ENCODE peak calls at places on chromosomes 5 and 9, in five cellular contexts. C is astrocyte, X is uterus, J is aorta, P is cardiac muscle cell. F is an unnamed sample.
A peak's percentile ranks its signal among the peaks of the same experiment; 100 is the strongest.

GRCh38 chr5:87776785-87777184 is 364.1 kb upstream of the CCNH start:
- DNase-seq in C (no peak), X (no peak), J (no peak), P (no peak), F (no peak)

GRCh38 chr5:139665626-139666025 is 17.5 kb downstream of the CXXC5 start:
- DNase-seq in C (no peak), X (no peak), J (no peak), P (no peak), F (no peak)

GRCh38 chr5:60334281-60334713 is 365.7 kb downstream of the DEPDC1B start:
- DNase-seq in C (peak; percentile 83), X (no peak), J (peak; percentile 76), P (peak; percentile 73), F (no peak)

GRCh38 chr5:145554399-145554798 is 280.7 kb downstream of the PRELID2 start:
- DNase-seq in C (peak; percentile 82), X (no peak), J (no peak), P (peak; percentile 27), F (no peak)

GRCh38 chr5:147303976-147304375 is 69.2 kb downstream of the STK32A start:
- DNase-seq in C (peak; percentile 97), X (no peak), J (no peak), P (peak; percentile 56), F (no peak)

GRCh38 chr5:136032564-136032963 is 3.8 kb downstream of the TGFBI start:
- DNase-seq in C (peak; percentile 74), X (no peak), J (no peak), P (peak; percentile 88), F (peak; percentile 85)

GRCh38 chr5:140182075-140182709 is 7.2 kb downstream of the CYSTM1 start:
- DNase-seq in C (peak; percentile 33), X (no peak), J (no peak), P (peak; percentile 57), F (no peak)

GRCh38 chr9:126388964-126389363 is 62.3 kb downstream of the MVB12B start:
- DNase-seq in C (no peak), X (no peak), J (no peak), P (no peak), F (no peak)

GRCh38 chr5:105754056-105754455 is 1916.7 kb downstream of the EFNA5 start:
- DNase-seq in C (peak; percentile 14), X (no peak), J (no peak), P (no peak), F (no peak)

GRCh38 chr5:160651682-160652645 is 200.0 kb downstream of the ATP10B start:
- DNase-seq in C (no peak), X (no peak), J (no peak), P (no peak), F (no peak)

GRCh38 chr9:129557192-129558036 is 63.5 kb downstream of the C9orf50 start:
- DNase-seq in C (peak; percentile 78), X (no peak), J (no peak), P (peak; percentile 39), F (no peak)

GRCh38 chr9:36462245-36462644 is 62.2 kb upstream of the RNF38 start:
- DNase-seq in C (no peak), X (no peak), J (no peak), P (no peak), F (no peak)

GRCh38 chr9:137748741-137749140 is 128.8 kb upstream of the CACNA1B start:
- DNase-seq in C (no peak), X (no peak), J (no peak), P (no peak), F (no peak)

GRCh38 chr5:120394259-120394658 is 69.8 kb upstream of the PRR16 start:
- DNase-seq in C (no peak), X (no peak), J (no peak), P (no peak), F (no peak)

GRCh38 chr9:88814521-88815101 is 176.7 kb upstream of the S1PR3 start:
- DNase-seq in C (peak; percentile 82), X (no peak), J (peak; percentile 90), P (peak; percentile 40), F (peak; percentile 94)

GRCh38 chr9:131323629-131324028 is 34.1 kb downstream of the PLPP7 start:
- DNase-seq in C (no peak), X (no peak), J (peak; percentile 47), P (no peak), F (no peak)

GRCh38 chr9:121336705-121337104 is 33.3 kb downstream of the STOM start:
- DNase-seq in C (no peak), X (no peak), J (no peak), P (no peak), F (no peak)

GRCh38 chr9:6440405-6440804 is 27.4 kb downstream of the UHRF2 start:
- DNase-seq in C (no peak), X (no peak), J (no peak), P (no peak), F (no peak)

GRCh38 chr5:71887680-71888079 is 168.6 kb downstream of the CARTPT start:
- DNase-seq in C (peak; percentile 83), X (no peak), J (no peak), P (peak; percentile 90), F (no peak)

GRCh38 chr9:70403618-70404025 is 10.8 kb downstream of the KLF9 start:
- DNase-seq in C (peak; percentile 71), X (peak; percentile 44), J (no peak), P (peak; percentile 36), F (no peak)

GRCh38 chr5:139635606-139636206 is 12.4 kb upstream of the CXXC5 start:
- DNase-seq in C (peak; percentile 92), X (peak; percentile 71), J (peak; percentile 87), P (peak; percentile 97), F (peak; percentile 87)

GRCh38 chr9:124145903-124146575 is 111.7 kb upstream of the NEK6 start:
- DNase-seq in C (no peak), X (no peak), J (no peak), P (no peak), F (no peak)

GRCh38 chr5:1206521-1207412 is 5.4 kb downstream of the SLC6A19 start:
- DNase-seq in C (no peak), X (no peak), J (no peak), P (no peak), F (no peak)

GRCh38 chr9:88980732-88981336 is 10.4 kb upstream of the S1PR3 start:
- DNase-seq in C (peak; percentile 93), X (no peak), J (no peak), P (no peak), F (peak; percentile 1)

GRCh38 chr5:34738381-34738780 is 82.3 kb downstream of the RAI14 start:
- DNase-seq in C (peak; percentile 45), X (no peak), J (no peak), P (peak; percentile 64), F (no peak)

GRCh38 chr9:21873540-21874221 is 71.2 kb downstream of the MTAP start:
- DNase-seq in C (peak; percentile 86), X (no peak), J (no peak), P (peak; percentile 68), F (no peak)

GRCh38 chr9:89657765-89658164 is 53.0 kb downstream of the GADD45G start:
- DNase-seq in C (no peak), X (no peak), J (no peak), P (no peak), F (no peak)

GRCh38 chr5:14263700-14264099 is 120.6 kb downstream of the TRIO start:
- DNase-seq in C (no peak), X (no peak), J (no peak), P (no peak), F (no peak)

GRCh38 chr5:36965179-36965578 is 88.6 kb downstream of the NIPBL start:
- DNase-seq in C (no peak), X (no peak), J (no peak), P (no peak), F (no peak)
- H3K36me3 ChIP-seq in C (peaks cover 20% of the 10 kb centered on the region), X (no peaks in the 10 kb centered on the region), J (peaks cover 2% of the 10 kb centered on the region), P (peaks cover 63% of the 10 kb centered on the region), F (peaks cover 38% of the 10 kb centered on the region)

GRCh38 chr5:67234671-67235176 is 38.1 kb upstream of the CD180 start:
- DNase-seq in C (peak; percentile 87), X (peak; percentile 63), J (no peak), P (peak; percentile 89), F (no peak)

GRCh38 chr5:67241326-67241725 is 44.7 kb upstream of the CD180 start:
- DNase-seq in C (no peak), X (no peak), J (no peak), P (no peak), F (no peak)

GRCh38 chr5:67240846-67241245 is 44.2 kb upstream of the CD180 start:
- DNase-seq in C (peak; percentile 39), X (no peak), J (no peak), P (no peak), F (no peak)

GRCh38 chr5:67235399-67236110 is 39.0 kb upstream of the CD180 start:
- DNase-seq in C (no peak), X (no peak), J (no peak), P (no peak), F (no peak)

DNA sequence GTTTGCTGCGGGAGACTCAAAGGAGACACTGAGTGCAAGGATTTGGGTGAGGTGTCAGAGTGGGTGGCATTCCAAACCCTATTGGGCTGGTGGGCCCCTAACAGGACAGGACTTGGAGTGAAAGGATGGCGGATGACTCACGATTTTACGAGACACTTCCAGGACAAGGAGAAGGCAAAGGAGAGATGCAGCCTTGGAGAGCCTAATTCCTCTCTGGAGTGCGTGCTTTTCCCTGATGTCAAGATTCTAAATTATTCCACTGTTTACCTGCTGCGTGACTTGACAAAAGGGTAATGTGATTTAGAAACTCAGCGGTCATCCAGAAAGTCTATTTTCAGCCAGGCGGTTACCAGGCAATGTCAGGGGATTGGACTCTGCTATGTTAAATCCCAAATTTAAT is 41.6 kb upstream of the CD180 start:
- DNase-seq in C (no peak), X (peak; percentile 72), J (no peak), P (no peak), F (no peak)
- H3K27ac ChIP-seq in C (no peak overlapping the region), X (peak overlapping the region; percentile 67), J (no peak overlapping the region), P (no peak overlapping the region), F (no peak overlapping the region)

GRCh38 chr9:113042884-113043657 is 13.5 kb downstream of the ZFP37 start:
- DNase-seq in C (peak; percentile 8), X (no peak), J (no peak), P (peak; percentile 4), F (no peak)
- H3K9me3 ChIP-seq in C (peaks cover 50% of the 10 kb centered on the region), X (peaks cover 7% of the 10 kb centered on the region), J (peaks cover 12% of the 10 kb centered on the region), P (peaks cover 14% of the 10 kb centered on the region), F (peaks cover 98% of the 10 kb centered on the region)

GRCh38 chr5:176883700-176884570 is 15.2 kb downstream of the HK3 start:
- DNase-seq in C (no peak), X (no peak), J (peak; percentile 55), P (no peak), F (no peak)
- H3K36me3 ChIP-seq in C (no peaks in the 10 kb centered on the region), X (no peaks in the 10 kb centered on the region), J (no peaks in the 10 kb centered on the region), P (no peaks in the 10 kb centered on the region), F (no peaks in the 10 kb centered on the region)

DNA sequence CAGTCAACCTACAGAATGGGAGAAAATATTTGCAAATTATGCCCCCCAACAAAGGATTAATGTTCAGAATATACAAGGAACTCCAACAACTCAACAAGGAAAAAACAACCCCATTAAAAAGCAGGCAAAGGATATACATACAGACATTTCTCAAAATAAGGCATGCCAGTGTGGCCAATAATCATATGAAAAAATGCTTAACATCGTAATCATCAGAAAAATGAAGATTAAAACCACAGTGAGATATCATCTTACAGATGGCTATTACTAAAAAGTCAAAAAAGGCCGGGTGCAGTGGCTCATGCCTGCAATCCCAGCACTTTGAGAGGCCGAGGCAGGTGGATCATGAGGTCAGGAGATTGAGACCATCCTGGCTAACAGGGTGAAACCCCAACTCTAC is 103.2 kb downstream of the KLHL3 start:
- DNase-seq in C (no peak), X (no peak), J (no peak), P (no peak), F (no peak)
- H3K27ac ChIP-seq in C (no peak overlapping the region), X (no peak overlapping the region), J (no peak overlapping the region), P (no peak overlapping the region), F (no peak overlapping the region)